ENCODE peak calls at places on chromosomes 3 and 15, in seven cellular contexts. N, F, G, M, E, V and I are unnamed samples.

GRCh38 chr3:49417516-49418120 is 4.7 kb downstream of the AMT start:
- DNase-seq in V (no peak), G (no peak), N (no peak), E (peak), M (no peak), F (no peak), I (no peak)

GRCh38 chr3:99753268-99753975 is 64.2 kb upstream of the CMSS1 start:
- DNase-seq in N (peak), G (peak), M (peak), E (no peak), V (peak), F (peak), I (peak)

GRCh38 chr15:55683366-55683765 is 59.6 kb downstream of the PRTG start:
- DNase-seq in G (peak), E (no peak), N (no peak), M (no peak), F (no peak), V (no peak), I (no peak)

GRCh38 chr3:18679226-18679625 is 254.1 kb upstream of the SATB1 start:
- DNase-seq in N (no peak), M (no peak), V (no peak), E (no peak), F (no peak), G (no peak), I (no peak)

GRCh38 chr3:72161870-72162617 is 377.1 kb upstream of the PROK2 start:
- DNase-seq in V (no peak), E (no peak), M (no peak), N (no peak), G (peak), F (no peak), I (no peak)

GRCh38 chr3:55724407-55724784 is 237.3 kb upstream of the WNT5A start:
- DNase-seq in N (no peak), E (no peak), M (no peak), V (no peak), G (no peak), F (no peak), I (no peak)

GRCh38 chr3:14946749-14947104 is 656 bp upstream of the NR2C2 start:
- DNase-seq in N (no peak), E (no peak), F (no peak), V (no peak), G (no peak), M (no peak), I (no peak)

GRCh38 chr3:152203677-152204076 is 65.1 kb upstream of the MBNL1 start:
- DNase-seq in M (no peak), F (no peak), V (no peak), N (no peak), G (peak), E (no peak), I (no peak)

GRCh38 chr3:170295586-170295985 is 61.9 kb upstream of the SKIL start:
- DNase-seq in G (no peak), E (no peak), N (no peak), V (no peak), F (no peak), M (no peak), I (no peak)

GRCh38 chr3:172596394-172596706 is 73.1 kb upstream of the TNFSF10 start:
- DNase-seq in N (no peak), F (no peak), M (no peak), G (no peak), V (no peak), E (no peak), I (no peak)

GRCh38 chr15:80061581-80061980 is 2.1 kb downstream of the ZFAND6 start:
- DNase-seq in N (no peak), F (no peak), V (no peak), G (peak), M (peak), E (no peak), I (no peak)
- H3K9ac ChIP-seq in N (no peak), F (no peak), V (no peak), G (no peak), M (peak), E (no peak), I (no peak)

DNA sequence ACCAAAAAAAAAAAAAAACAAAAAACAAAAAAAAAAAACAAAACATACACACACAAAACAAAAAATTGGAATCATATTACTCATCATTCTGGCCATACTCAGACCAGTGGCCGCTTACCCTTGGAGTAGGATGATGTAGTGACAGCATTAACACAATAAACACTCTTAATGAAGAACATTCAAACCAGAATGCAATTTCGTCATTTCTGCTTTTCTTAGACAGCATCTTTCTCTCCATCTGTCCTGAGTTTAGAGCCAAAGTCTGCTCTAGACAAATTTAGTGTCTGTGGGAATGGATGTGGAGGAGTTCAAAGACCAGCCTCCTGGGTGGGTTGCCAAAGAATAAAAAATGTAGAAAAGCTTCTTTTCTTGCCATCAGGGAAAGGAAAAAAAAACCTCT is 212.3 kb upstream of the POU1F1 start:
- DNase-seq in M (no peak), E (no peak), N (no peak), V (no peak), F (no peak), G (no peak), I (no peak)
- H2AK5ac ChIP-seq in M (no peak), E (no peak), N (no peak), V (no peak), F (no peak), G (no peak), I (no peak)

DNA sequence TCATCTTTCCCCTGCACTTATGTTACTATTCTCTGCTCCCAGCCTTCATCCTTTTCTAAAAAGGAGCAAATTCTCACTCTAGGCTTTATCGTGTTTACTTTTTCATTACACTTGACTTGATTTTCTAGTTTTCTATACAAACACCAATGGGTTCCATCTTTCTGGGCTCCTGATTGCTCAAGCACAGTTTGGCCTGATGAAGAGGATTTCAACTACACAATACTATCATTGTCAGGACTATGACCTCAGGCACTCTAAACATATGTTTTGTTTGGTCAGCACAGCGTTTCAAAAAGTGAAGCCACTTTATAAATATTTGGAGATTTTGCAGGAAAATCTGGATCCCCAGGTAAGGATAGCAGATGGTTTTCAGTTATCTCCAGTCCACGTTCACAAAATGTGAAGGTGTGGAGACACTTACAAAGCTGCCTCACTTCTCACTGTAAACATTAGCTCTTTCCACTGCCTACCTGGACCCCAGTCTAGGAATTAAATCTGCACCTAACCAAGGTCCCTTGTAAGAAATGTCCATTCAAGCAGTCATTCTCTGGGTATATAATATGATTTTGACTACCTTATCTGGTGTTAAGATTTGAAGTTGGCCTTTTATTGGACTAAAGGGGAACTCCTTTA is 86.2 kb downstream of the TGFBR2 start:
- DNase-seq in V (no peak), N (no peak), F (no peak), M (no peak), G (no peak), E (no peak), I (no peak)
- H3K9ac ChIP-seq in V (no peak), N (no peak), F (no peak), M (peak), G (no peak), E (no peak), I (no peak)

GRCh38 chr15:75347222-75348033 is 589 bp downstream of the NEIL1 start:
- DNase-seq in N (peak), V (peak), M (peak), F (peak), G (no peak), E (no peak), I (no peak)
- H2AK5ac ChIP-seq in N (no peak), V (no peak), M (no peak), F (no peak), G (peak), E (no peak), I (peak)

DNA sequence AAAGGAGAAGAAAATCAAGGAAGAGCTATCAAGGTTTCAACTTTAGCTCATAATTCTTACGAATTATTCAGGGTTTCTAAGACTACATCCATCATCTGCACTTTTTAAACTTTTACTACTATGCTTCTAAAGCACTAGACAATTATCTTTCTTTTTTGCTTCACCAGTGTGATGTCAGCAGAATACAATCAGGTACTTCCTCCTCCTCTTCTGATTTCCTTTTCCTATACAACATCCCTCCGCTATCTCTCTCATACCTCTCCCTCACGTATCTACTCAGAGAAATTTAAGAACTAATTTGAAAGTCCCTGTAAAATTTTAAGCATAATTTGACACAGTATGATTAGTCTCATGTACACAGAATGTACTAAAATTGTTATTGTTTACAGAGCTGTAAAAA is 47.3 kb upstream of the USP50 start:
- DNase-seq in F (no peak), G (no peak), N (no peak), E (no peak), V (no peak), M (no peak), I (no peak)
- H3K9ac ChIP-seq in F (no peak), G (no peak), N (no peak), E (no peak), V (no peak), M (no peak), I (no peak)

GRCh38 chr3:17411157-17411877 is 331.1 kb downstream of the TBC1D5 start:
- DNase-seq in N (no peak), V (no peak), M (no peak), G (no peak), F (no peak), E (no peak), I (no peak)

GRCh38 chr3:17407576-17407975 is 334.9 kb downstream of the TBC1D5 start:
- DNase-seq in F (no peak), G (no peak), V (no peak), N (no peak), E (no peak), M (no peak), I (no peak)

DNA sequence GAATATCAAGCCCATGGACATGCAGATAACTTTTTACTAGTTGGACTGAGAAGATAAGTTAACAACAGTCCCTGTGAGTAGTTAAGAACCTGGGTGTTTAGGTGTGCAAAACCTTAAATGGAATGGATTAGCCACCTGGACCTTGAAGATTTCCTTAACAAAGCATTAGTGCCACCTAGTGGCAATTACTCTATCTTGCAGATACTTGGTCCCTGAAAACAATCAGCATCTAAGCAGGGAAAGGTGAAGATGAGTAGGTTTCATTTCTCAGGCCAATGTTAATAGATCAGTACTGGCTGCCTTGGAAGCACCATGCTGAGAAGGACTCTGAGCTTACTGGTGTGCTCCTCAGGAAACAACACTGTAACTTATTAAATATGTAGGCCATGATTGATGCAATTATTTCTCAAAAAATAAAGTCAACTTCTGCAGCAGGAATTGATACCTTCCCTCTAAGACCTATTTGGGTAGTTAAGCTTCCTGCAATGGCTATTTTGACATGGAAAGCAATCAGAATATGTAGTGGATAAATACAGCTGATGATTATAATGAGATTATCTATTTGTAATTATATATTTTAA is 329.4 kb downstream of the TBC1D5 start:
- DNase-seq in N (no peak), M (peak), V (no peak), F (peak), E (peak), G (peak), I (peak)
- H2AK5ac ChIP-seq in N (no peak), M (no peak), V (no peak), F (no peak), E (no peak), G (no peak), I (no peak)